ENCODE peak calls at places on chromosome 7, in seven cellular contexts. S is PC-9, H is thyroid gland, O is tibial nerve, N is upper lobe of right lung, X is transverse colon, P is GM23338. Z is an unnamed sample.

GRCh38 chr7:137471128-137471527 is 127.6 kb upstream of the PTN start:
- DNase-seq in O (no peak), H (no peak), X (peak; percentile 46), N (no peak), S (no peak), P (no peak), Z (no peak)

GRCh38 chr7:102077081-102077480 is 209.6 kb upstream of the SH2B2 start:
- DNase-seq in N (peak; percentile 23), P (peak; percentile 74), S (no peak), X (no peak), H (no peak), O (no peak), Z (no peak)

GRCh38 chr7:24702674-24703235 is 54.5 kb downstream of the GSDME start:
- DNase-seq in H (peak; percentile 58), O (no peak), N (no peak), S (no peak), P (no peak), X (no peak), Z (no peak)

GRCh38 chr7:64541438-64542359 is 21.2 kb downstream of the ZNF680 start:
- DNase-seq in O (no peak), H (peak; percentile 38), P (no peak), X (no peak), S (no peak), N (no peak), Z (no peak)

GRCh38 chr7:40105879-40106473 is 28.4 kb downstream of the MPLKIP start:
- DNase-seq in X (no peak), N (no peak), P (no peak), S (no peak), O (no peak), H (no peak), Z (no peak)

GRCh38 chr7:36119005-36119711 is 33.9 kb upstream of the EEPD1 start:
- DNase-seq in P (no peak), H (no peak), O (peak; percentile 64), X (peak; percentile 56), N (no peak), S (peak; percentile 58), Z (no peak)

GRCh38 chr7:87147500-87147899 is 4.8 kb upstream of the DMTF1 start:
- DNase-seq in X (no peak), H (no peak), O (no peak), P (no peak), S (no peak), N (no peak), Z (no peak)

GRCh38 chr7:150379590-150380379 is 655 bp downstream of the ZNF775 start:
- DNase-seq in O (peak; percentile 28), N (no peak), P (no peak), S (no peak), H (peak; percentile 13), X (no peak), Z (no peak)

GRCh38 chr7:95470452-95470851 is 15.3 kb upstream of the ASB4 start:
- DNase-seq in S (no peak), X (peak; percentile 10), P (peak; percentile 15), O (no peak), H (no peak), N (no peak), Z (no peak)

GRCh38 chr7:94313926-94314325 is 80.8 kb upstream of the COL1A2 start:
- DNase-seq in X (no peak), O (no peak), P (no peak), S (no peak), H (no peak), N (no peak), Z (no peak)

GRCh38 chr7:76325092-76325491 is 22.6 kb downstream of the HSPB1 start:
- DNase-seq in H (no peak), S (no peak), P (no peak), N (no peak), X (no peak), O (no peak), Z (no peak)

GRCh38 chr7:776992-777520 is 50.0 kb upstream of the PRKAR1B start:
- DNase-seq in P (no peak), N (no peak), X (no peak), O (no peak), S (no peak), H (no peak), Z (no peak)

GRCh38 chr7:140231779-140232491 is 55.2 kb upstream of the KDM7A start:
- DNase-seq in S (no peak), O (no peak), P (no peak), H (no peak), N (no peak), X (peak; percentile 69), Z (no peak)

GRCh38 chr7:49172639-49173038 is 248.3 kb downstream of the CDC14C start:
- DNase-seq in X (no peak), O (no peak), S (no peak), H (no peak), P (no peak), N (no peak), Z (no peak)

GRCh38 chr7:12152196-12152918 is 58.7 kb upstream of the TMEM106B start:
- DNase-seq in S (no peak), H (no peak), N (no peak), P (no peak), O (no peak), X (no peak), Z (no peak)

GRCh38 chr7:36284470-36284869 is 105.2 kb upstream of the ANLN start:
- DNase-seq in N (no peak), O (no peak), S (no peak), X (no peak), H (no peak), P (peak; percentile 63), Z (no peak)

GRCh38 chr7:147916573-147916972 is 674.0 kb upstream of the C7orf33 start:
- DNase-seq in S (no peak), X (no peak), N (no peak), P (no peak), H (no peak), O (no peak), Z (no peak)

GRCh38 chr7:3588341-3588740 is 287.3 kb downstream of the SDK1 start:
- DNase-seq in S (no peak), O (no peak), N (no peak), P (no peak), X (no peak), H (no peak), Z (no peak)

GRCh38 chr7:138400400-138400886 is 59.6 kb upstream of the TRIM24 start:
- DNase-seq in P (no peak), H (no peak), X (no peak), S (no peak), N (no peak), O (no peak), Z (no peak)

DNA sequence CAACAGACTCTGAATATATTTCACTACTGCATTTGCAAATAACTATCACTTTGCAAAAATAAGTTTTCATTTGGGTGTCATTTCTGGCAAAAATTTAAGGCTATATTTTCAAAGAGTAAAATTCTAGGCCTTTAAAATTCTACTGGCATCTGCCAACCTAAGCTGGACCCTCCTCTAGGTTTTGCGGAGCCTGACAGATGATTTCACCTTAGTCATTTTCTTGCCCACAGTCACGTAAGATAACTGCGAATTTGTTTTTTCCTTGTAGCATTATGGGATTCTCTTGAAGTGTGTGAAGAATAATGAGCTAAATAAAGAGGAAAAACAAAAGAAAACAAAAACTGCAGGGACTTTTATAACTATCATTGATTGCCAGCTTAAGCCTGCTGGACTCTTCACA is 7.8 kb downstream of the MEOX2 start:
- DNase-seq in X (no peak), S (no peak), H (no peak), N (no peak), O (no peak), P (no peak), Z (no peak)
- TF ChIP-seq CTCF in X (no peak), S (no peak), H (no peak), N (no peak), O (no peak), P (no peak), Z (no peak)

GRCh38 chr7:63040966-63041610 is 957.6 kb upstream of the ZNF722 start:
- DNase-seq in N (no peak), P (no peak), O (no peak), X (no peak), S (no peak), H (no peak), Z (no peak)

GRCh38 chr7:63040336-63040735 is 958.3 kb upstream of the ZNF722 start:
- DNase-seq in X (no peak), S (no peak), O (no peak), H (no peak), P (no peak), N (no peak), Z (no peak)

GRCh38 chr7:63039882-63040281 is 958.8 kb upstream of the ZNF722 start:
- DNase-seq in X (no peak), P (no peak), H (no peak), S (no peak), N (no peak), O (no peak), Z (no peak)

GRCh38 chr7:63042730-63043511 is 955.7 kb upstream of the ZNF722 start:
- DNase-seq in O (no peak), H (no peak), X (no peak), N (no peak), S (no peak), P (no peak), Z (no peak)

GRCh38 chr7:63041786-63042185 is 956.9 kb upstream of the ZNF722 start:
- DNase-seq in N (no peak), P (no peak), O (no peak), H (no peak), S (no peak), X (no peak), Z (no peak)
- H3K4me3 ChIP-seq in N (no peak overlapping the region), P (no peak overlapping the region), O (no peak overlapping the region), H (no peak overlapping the region), S (no peak overlapping the region), X (no peak overlapping the region), Z (no peak overlapping the region)

GRCh38 chr7:23244335-23244635 is 2.3 kb upstream of the GPNMB start:
- DNase-seq in S (no peak), P (no peak), X (no peak), O (no peak), N (no peak), H (no peak), Z (no peak)

GRCh38 chr7:23247602-23248335 is 1.2 kb downstream of the GPNMB start:
- DNase-seq in O (peak; percentile 32), X (peak; percentile 21), P (peak; percentile 65), H (no peak), N (peak; percentile 80), S (no peak), Z (peak; percentile 45)

GRCh38 chr7:23247101-23247601 is 576 bp downstream of the GPNMB start:
- DNase-seq in N (no peak), P (peak; percentile 28), S (no peak), X (no peak), H (no peak), O (no peak), Z (no peak)

GRCh38 chr7:23249486-23249885 is 2.9 kb downstream of the GPNMB start:
- DNase-seq in X (no peak), S (no peak), P (no peak), O (no peak), N (no peak), H (no peak), Z (no peak)

GRCh38 chr7:23246540-23246939 is at the start of gene GPNMB:
- DNase-seq in O (peak; percentile 85), X (peak; percentile 17), P (peak; percentile 49), H (no peak), N (no peak), S (peak; percentile 60), Z (no peak)
- H3K27ac ChIP-seq in O (peak within 1 kb of the TSS; percentile 82), X (peak within 1 kb of the TSS; percentile 66), P (no peak within 1 kb of the TSS), H (no peak within 1 kb of the TSS), N (peak within 1 kb of the TSS; percentile 71), S (no peak within 1 kb of the TSS), Z (peak within 1 kb of the TSS; percentile 88)

DNA sequence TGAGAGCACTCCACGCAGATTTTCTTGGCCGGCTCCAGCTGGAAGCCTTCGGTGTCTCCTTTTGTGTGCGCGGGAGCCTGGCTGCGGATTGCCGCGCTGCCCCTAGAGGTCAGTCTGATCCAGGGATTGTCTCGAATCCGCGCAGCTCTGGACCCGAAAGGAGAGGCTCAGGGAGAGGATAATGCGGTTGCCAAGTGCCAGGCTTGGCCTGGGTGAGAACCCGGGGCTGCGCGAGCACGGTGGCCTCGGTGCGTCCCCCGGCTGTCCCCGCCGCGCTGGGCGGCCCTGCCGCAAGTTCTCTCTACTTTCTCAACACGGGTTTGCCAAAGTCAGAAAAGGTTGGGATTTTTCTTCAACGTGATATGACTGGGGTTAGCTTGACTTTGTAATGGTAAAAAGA is 140.9 kb downstream of the ADCYAP1R1 start:
- DNase-seq in S (peak; percentile 52), X (peak; percentile 31), N (peak; percentile 73), O (peak; percentile 18), H (peak; percentile 68), P (peak; percentile 94), Z (peak; percentile 53)
- TF ChIP-seq CTCF in S (peak; percentile 81), X (peak; percentile 51), N (peak; percentile 62), O (peak; percentile 50), H (peak; percentile 52), P (peak; percentile 91), Z (peak; percentile 80)